ENCODE peak calls at places on chromosomes 7 and 10, in five cellular contexts. One of them, this sample, is unnamed.

GRCh38 chr10:117424789-117425649 is 49.8 kb upstream of the PDZD8 start:
- ATAC-seq in CD4-positive, CD25-positive, alpha-beta regulatory T cell: no peak
- ATAC-seq in right cardiac atrium: no peak
- ATAC-seq in mucosa of descending colon: no peak
- ATAC-seq in HepG2: peak; percentile 94
- ATAC-seq in this sample: peak; percentile 61

GRCh38 chr7:156639426-156640256 is 933 bp upstream of the RNF32 start:
- ATAC-seq in CD4-positive, CD25-positive, alpha-beta regulatory T cell: no peak
- ATAC-seq in right cardiac atrium: peak; percentile 33
- ATAC-seq in mucosa of descending colon: no peak
- ATAC-seq in HepG2: no peak
- ATAC-seq in this sample: no peak

GRCh38 chr7:46029111-46029704 is 108.1 kb upstream of the IGFBP3 start:
- ATAC-seq in CD4-positive, CD25-positive, alpha-beta regulatory T cell: no peak
- ATAC-seq in right cardiac atrium: no peak
- ATAC-seq in mucosa of descending colon: no peak
- ATAC-seq in HepG2: no peak
- ATAC-seq in this sample: no peak

GRCh38 chr7:132666076-132666775 is 90.0 kb upstream of the PLXNA4 start:
- ATAC-seq in CD4-positive, CD25-positive, alpha-beta regulatory T cell: no peak
- ATAC-seq in right cardiac atrium: no peak
- ATAC-seq in mucosa of descending colon: peak; percentile 37
- ATAC-seq in HepG2: no peak
- ATAC-seq in this sample: no peak

GRCh38 chr7:139441961-139442360 is 41.5 kb downstream of the KLRG2 start:
- ATAC-seq in CD4-positive, CD25-positive, alpha-beta regulatory T cell: no peak
- ATAC-seq in right cardiac atrium: no peak
- ATAC-seq in mucosa of descending colon: no peak
- ATAC-seq in HepG2: peak; percentile 68
- ATAC-seq in this sample: peak; percentile 95

GRCh38 chr10:43166207-43166878 is 28.1 kb downstream of the CSGALNACT2 start:
- ATAC-seq in CD4-positive, CD25-positive, alpha-beta regulatory T cell: no peak
- ATAC-seq in right cardiac atrium: no peak
- ATAC-seq in mucosa of descending colon: no peak
- ATAC-seq in HepG2: no peak
- ATAC-seq in this sample: no peak

GRCh38 chr7:132564849-132565248 is 11.4 kb downstream of the PLXNA4 start:
- ATAC-seq in CD4-positive, CD25-positive, alpha-beta regulatory T cell: no peak
- ATAC-seq in right cardiac atrium: no peak
- ATAC-seq in mucosa of descending colon: no peak
- ATAC-seq in HepG2: no peak
- ATAC-seq in this sample: no peak

GRCh38 chr7:98286701-98287485 is 5.4 kb downstream of the BRI3 start:
- ATAC-seq in CD4-positive, CD25-positive, alpha-beta regulatory T cell: no peak
- ATAC-seq in right cardiac atrium: no peak
- ATAC-seq in mucosa of descending colon: no peak
- ATAC-seq in HepG2: peak; percentile 1
- ATAC-seq in this sample: no peak

GRCh38 chr10:25177093-25177753 is 2.4 kb downstream of the GPR158 start:
- ATAC-seq in CD4-positive, CD25-positive, alpha-beta regulatory T cell: no peak
- ATAC-seq in right cardiac atrium: no peak
- ATAC-seq in mucosa of descending colon: no peak
- ATAC-seq in HepG2: no peak
- ATAC-seq in this sample: no peak

GRCh38 chr10:34124522-34125035 is 690.5 kb downstream of the PARD3 start:
- ATAC-seq in CD4-positive, CD25-positive, alpha-beta regulatory T cell: no peak
- ATAC-seq in right cardiac atrium: peak; percentile 33
- ATAC-seq in mucosa of descending colon: no peak
- ATAC-seq in HepG2: peak; percentile 77
- ATAC-seq in this sample: peak; percentile 93

GRCh38 chr7:119320316-119320715 is 952.7 kb upstream of the KCND2 start:
- ATAC-seq in CD4-positive, CD25-positive, alpha-beta regulatory T cell: no peak
- ATAC-seq in right cardiac atrium: no peak
- ATAC-seq in mucosa of descending colon: no peak
- ATAC-seq in HepG2: no peak
- ATAC-seq in this sample: peak; percentile 33

GRCh38 chr7:51324206-51324884 is 7.7 kb upstream of the COBL start:
- ATAC-seq in CD4-positive, CD25-positive, alpha-beta regulatory T cell: no peak
- ATAC-seq in right cardiac atrium: no peak
- ATAC-seq in mucosa of descending colon: no peak
- ATAC-seq in HepG2: no peak
- ATAC-seq in this sample: peak; percentile 73

GRCh38 chr10:62109532-62110293 is 158.9 kb downstream of the RTKN2 start:
- ATAC-seq in CD4-positive, CD25-positive, alpha-beta regulatory T cell: no peak
- ATAC-seq in right cardiac atrium: no peak
- ATAC-seq in mucosa of descending colon: peak; percentile 59
- ATAC-seq in HepG2: no peak
- ATAC-seq in this sample: no peak

GRCh38 chr10:58350619-58351323 is 16.0 kb downstream of the UBE2D1 start:
- ATAC-seq in CD4-positive, CD25-positive, alpha-beta regulatory T cell: no peak
- ATAC-seq in right cardiac atrium: no peak
- ATAC-seq in mucosa of descending colon: peak; percentile 33
- ATAC-seq in HepG2: peak; percentile 56
- ATAC-seq in this sample: no peak

GRCh38 chr7:47833211-47833610 is 115.1 kb downstream of the PKD1L1 start:
- ATAC-seq in CD4-positive, CD25-positive, alpha-beta regulatory T cell: no peak
- ATAC-seq in right cardiac atrium: no peak
- ATAC-seq in mucosa of descending colon: no peak
- ATAC-seq in HepG2: no peak
- ATAC-seq in this sample: peak; percentile 22

GRCh38 chr7:79293655-79294142 is 159.8 kb downstream of the MAGI2 start:
- ATAC-seq in CD4-positive, CD25-positive, alpha-beta regulatory T cell: no peak
- ATAC-seq in right cardiac atrium: no peak
- ATAC-seq in mucosa of descending colon: peak; percentile 99
- ATAC-seq in HepG2: peak; percentile 100
- ATAC-seq in this sample: peak; percentile 72

This sample was measured in esophagus mucosa.